ENCODE peak calls at places on chromosomes 11 and 22, in five cellular contexts. V is occipital lobe, U is AG09319, T is mesothelial cell of epicardium, N is LoVo. K is an unnamed sample.

GRCh38 chr22:23281406-23282088 is 101.2 kb downstream of the BCR start:
- DNase-seq in N (peak; percentile 38), U (no peak), T (peak; percentile 69), V (peak; percentile 88), K (peak; percentile 91)

GRCh38 chr11:128232588-128232987 is 354.8 kb downstream of the ETS1 start:
- DNase-seq in U (no peak), N (no peak), T (no peak), V (no peak), K (no peak)

GRCh38 chr11:71284525-71285092 is 32.2 kb upstream of the SHANK2 start:
- DNase-seq in U (no peak), T (no peak), N (no peak), V (no peak), K (peak; percentile 51)

GRCh38 chr11:57637626-57638004 is 12.1 kb downstream of the YPEL4 start:
- DNase-seq in U (no peak), T (peak; percentile 62), V (no peak), N (no peak), K (peak; percentile 59)

GRCh38 chr11:12330491-12331231 is 46.7 kb upstream of the PARVA start:
- DNase-seq in V (peak; percentile 45), T (no peak), U (no peak), N (no peak), K (no peak)

GRCh38 chr22:39091136-39092081 is 5.6 kb upstream of the APOBEC3H start:
- DNase-seq in T (no peak), N (no peak), U (no peak), V (no peak), K (no peak)

GRCh38 chr11:1863352-1864215 is 10.7 kb downstream of the LSP1 start:
- DNase-seq in T (no peak), N (no peak), U (peak; percentile 68), V (peak; percentile 20), K (peak; percentile 81)

GRCh38 chr11:2093575-2094353 is 45.4 kb downstream of the IGF2 start:
- DNase-seq in V (no peak), U (no peak), T (no peak), N (no peak), K (peak; percentile 91)

GRCh38 chr22:50224071-50224470 is 20.8 kb downstream of the TUBGCP6 start:
- DNase-seq in T (no peak), U (no peak), V (no peak), N (no peak), K (no peak)

GRCh38 chr11:128457874-128458273 is 129.5 kb downstream of the ETS1 start:
- DNase-seq in V (no peak), N (no peak), T (no peak), U (no peak), K (no peak)